ENCODE peak calls at places on chromosomes 16 and 17, in four cellular contexts. Q, L, A and X are unnamed samples.

GRCh38 chr17:81409190-81409935 is 14.1 kb downstream of the BAHCC1 start:
- DNase-seq in Q (no peak), L (no peak), A (no peak), X (no peak)

GRCh38 chr16:27248036-27248435 is 20.5 kb downstream of the NSMCE1 start:
- DNase-seq in Q (no peak), L (no peak), A (peak), X (no peak)

GRCh38 chr16:28923652-28924398 is 1.2 kb downstream of the RABEP2 start:
- DNase-seq in Q (peak), L (no peak), A (peak), X (no peak)

GRCh38 chr17:2688351-2689342 is 22.9 kb downstream of the CLUH start:
- DNase-seq in L (no peak), A (no peak), Q (no peak), X (no peak)

GRCh38 chr17:18185391-18185790 is 1.8 kb downstream of the ALKBH5 start:
- DNase-seq in Q (no peak), A (peak), L (no peak), X (no peak)

GRCh38 chr17:79360196-79360595 is 250.7 kb downstream of the RBFOX3 start:
- DNase-seq in Q (no peak), A (no peak), L (no peak), X (no peak)

GRCh38 chr16:8655184-8655717 is 19.2 kb upstream of the ABAT start:
- DNase-seq in Q (peak), A (peak), L (peak), X (no peak)

GRCh38 chr17:47966079-47966519 is 4.8 kb upstream of the CDK5RAP3 start:
- DNase-seq in Q (peak), L (no peak), A (no peak), X (no peak)

GRCh38 chr16:53429221-53429943 is 4.9 kb upstream of the RBL2 start:
- DNase-seq in Q (no peak), A (peak), L (peak), X (no peak)

GRCh38 chr17:55420067-55420775 is 1.4 kb downstream of the MMD start:
- DNase-seq in L (peak), Q (no peak), A (no peak), X (no peak)

GRCh38 chr17:2962236-2962635 is 101.2 kb downstream of the OR1D5 start:
- DNase-seq in A (no peak), L (no peak), Q (no peak), X (no peak)

GRCh38 chr17:61291457-61292311 is 108.0 kb upstream of the TBX2 start:
- DNase-seq in Q (no peak), L (no peak), A (no peak), X (no peak)

GRCh38 chr17:15918661-15919259 is 26.2 kb upstream of the ADORA2B start:
- DNase-seq in Q (peak), L (no peak), A (no peak), X (no peak)

GRCh38 chr16:88688013-88688778 is 1.9 kb upstream of the SNAI3 start:
- DNase-seq in Q (peak), A (peak), L (no peak), X (no peak)

GRCh38 chr17:7018331-7018964 is 4.4 kb upstream of the BCL6B start:
- DNase-seq in Q (peak), L (no peak), A (no peak), X (no peak)

GRCh38 chr17:49993423-49994037 is 1.5 kb downstream of the DLX3 start:
- DNase-seq in Q (no peak), A (peak), L (no peak), X (no peak)

GRCh38 chr16:66188786-66189725 is 177.4 kb upstream of the CDH5 start:
- DNase-seq in A (no peak), Q (no peak), L (no peak), X (no peak)

GRCh38 chr17:15496735-15497134 is 29.3 kb upstream of the CDRT4 start:
- DNase-seq in L (no peak), Q (no peak), A (no peak), X (no peak)

GRCh38 chr16:88619859-88620655 is 18.3 kb upstream of the IL17C start:
- DNase-seq in A (no peak), Q (peak), L (no peak), X (no peak)

GRCh38 chr17:31424944-31425582 is 33.6 kb downstream of the RAB11FIP4 start:
- DNase-seq in A (no peak), L (no peak), Q (no peak), X (no peak)

GRCh38 chr17:63140255-63140654 is 174.2 kb downstream of the TANC2 start:
- DNase-seq in L (peak), Q (peak), A (no peak), X (peak)

GRCh38 chr17:1188812-1189211 is 9.0 kb upstream of the ABR start:
- DNase-seq in Q (peak), A (no peak), L (no peak), X (peak)

GRCh38 chr17:50459756-50460155 is 8.9 kb downstream of the CHAD start:
- DNase-seq in L (no peak), Q (no peak), A (no peak), X (no peak)

GRCh38 chr17:10121971-10122707 is 76.3 kb downstream of the GAS7 start:
- DNase-seq in Q (no peak), L (no peak), A (no peak), X (no peak)

GRCh38 chr16:25126820-25127232 is 15.3 kb downstream of the LCMT1 start:
- DNase-seq in L (peak), A (peak), Q (peak), X (no peak)

GRCh38 chr17:30975042-30975820 is 4.4 kb downstream of the RNF135 start:
- DNase-seq in L (no peak), A (no peak), Q (no peak), X (no peak)

GRCh38 chr17:77542551-77543490 is 402.1 kb downstream of the SEC14L1 start:
- DNase-seq in Q (peak), A (peak), L (peak), X (peak)

GRCh38 chr16:9077001-9077809 is 14.2 kb upstream of the HAPSTR1 start:
- DNase-seq in Q (no peak), A (peak), L (peak), X (no peak)

GRCh38 chr17:68248199-68248825 is 469 bp downstream of the AMZ2 start:
- DNase-seq in L (no peak), A (peak), Q (peak), X (peak)

GRCh38 chr16:72884037-72884436 is 163.9 kb downstream of the ZFHX3 start:
- DNase-seq in A (peak), Q (no peak), L (no peak), X (no peak)

GRCh38 chr17:7634384-7634783 is 4.4 kb downstream of the SHBG start:
- DNase-seq in A (peak), Q (no peak), L (no peak), X (no peak)

GRCh38 chr17:48011405-48012150 is 26.0 kb downstream of the COPZ2 start:
- DNase-seq in A (peak), Q (peak), L (peak), X (no peak)

GRCh38 chr17:80668375-80669149 is 123.9 kb downstream of the RPTOR start:
- DNase-seq in L (no peak), Q (no peak), A (no peak), X (no peak)

DNA sequence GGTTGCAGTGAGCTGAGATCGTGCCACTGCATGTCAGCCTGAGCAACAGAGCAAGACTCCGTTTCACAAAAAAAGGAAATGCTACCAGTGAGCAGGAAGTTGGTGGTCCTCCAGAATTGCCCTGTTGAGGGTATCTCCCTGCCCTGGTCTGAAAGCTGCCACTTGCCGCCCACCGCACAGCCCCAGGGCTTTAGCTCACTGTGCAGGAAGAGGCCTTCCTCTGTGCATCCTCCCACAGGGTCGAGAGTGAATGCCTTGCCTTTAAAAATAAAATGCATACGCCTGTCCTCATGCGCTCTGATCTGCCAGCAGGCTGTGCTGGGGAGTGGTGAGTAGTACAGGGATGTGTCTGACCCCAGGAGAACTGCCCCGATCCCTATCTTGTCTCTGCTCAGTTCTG is 587.5 kb downstream of the MAF start:
- DNase-seq in A (no peak), L (no peak), Q (no peak), X (no peak)
- TF ChIP-seq CTCF in A (no peak), L (no peak), Q (no peak), X (no peak)

GRCh38 chr16:55499951-55500350 is 8.9 kb upstream of the LPCAT2 start:
- DNase-seq in L (peak), A (peak), Q (no peak), X (no peak)
- TF ChIP-seq CTCF in L (no peak), A (no peak), Q (no peak), X (no peak)

DNA sequence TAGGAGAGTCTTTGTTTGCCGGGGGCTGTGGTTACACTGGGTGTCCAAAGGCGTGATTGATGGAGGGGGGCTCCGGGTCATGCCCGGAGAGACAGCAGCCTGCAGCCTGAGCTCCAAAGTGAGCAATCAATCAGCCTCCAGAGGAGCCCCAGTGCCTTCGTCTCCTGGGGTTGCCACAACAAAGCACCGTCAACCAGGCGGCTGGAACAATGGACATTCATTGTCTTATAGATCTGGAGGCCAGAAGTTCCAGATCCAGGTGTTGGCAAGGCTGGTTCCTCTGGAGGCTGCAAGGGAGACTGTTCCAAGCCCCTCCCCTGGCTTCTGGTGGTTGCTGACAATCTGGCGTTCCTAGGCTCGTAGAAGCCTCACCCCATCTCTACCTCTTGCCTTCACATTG is 24.1 kb upstream of the GINS2 start:
- DNase-seq in A (no peak), L (no peak), Q (no peak), X (no peak)
- TF ChIP-seq CTCF in A (no peak), L (no peak), Q (no peak), X (no peak)

DNA sequence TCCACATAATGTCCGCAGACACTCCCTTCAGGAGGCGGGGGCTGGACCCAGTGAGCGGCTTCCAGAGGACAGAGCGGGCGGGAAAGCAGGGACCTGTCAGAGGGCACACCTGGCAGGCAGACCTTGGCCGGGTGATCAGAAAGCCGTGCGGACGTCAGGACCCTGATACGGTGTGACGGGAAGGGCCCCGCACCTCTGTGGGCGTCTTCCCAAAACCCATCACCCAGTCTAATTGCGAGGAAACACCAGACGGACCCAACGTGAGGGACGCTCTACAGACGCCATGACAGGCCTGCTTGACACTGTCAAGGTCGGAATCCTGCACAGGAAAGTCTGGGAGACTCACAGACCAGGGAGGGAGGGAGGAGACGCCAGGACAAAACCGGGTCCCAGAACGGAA is 8.4 kb downstream of the LMF1 start:
- DNase-seq in L (no peak), A (no peak), Q (no peak), X (no peak)
- TF ChIP-seq CTCF in L (no peak), A (no peak), Q (no peak), X (no peak)

GRCh38 chr17:74128456-74128855 is 75.0 kb upstream of the RPL38 start:
- DNase-seq in A (no peak), Q (no peak), L (no peak), X (no peak)
- TF ChIP-seq CTCF in A (no peak), Q (no peak), L (no peak), X (no peak)

GRCh38 chr17:29292071-29292991 is 1.6 kb downstream of the NUFIP2 start:
- DNase-seq in A (peak), Q (peak), L (peak), X (no peak)

GRCh38 chr17:29295420-29295819 is 1.5 kb upstream of the NUFIP2 start:
- DNase-seq in Q (no peak), L (no peak), A (no peak), X (no peak)

GRCh38 chr17:29294580-29294900 is 592 bp upstream of the NUFIP2 start:
- DNase-seq in Q (no peak), A (no peak), L (no peak), X (no peak)

GRCh38 chr17:29292992-29293889 is 707 bp downstream of the NUFIP2 start:
- DNase-seq in A (peak), Q (peak), L (peak), X (peak)

DNA sequence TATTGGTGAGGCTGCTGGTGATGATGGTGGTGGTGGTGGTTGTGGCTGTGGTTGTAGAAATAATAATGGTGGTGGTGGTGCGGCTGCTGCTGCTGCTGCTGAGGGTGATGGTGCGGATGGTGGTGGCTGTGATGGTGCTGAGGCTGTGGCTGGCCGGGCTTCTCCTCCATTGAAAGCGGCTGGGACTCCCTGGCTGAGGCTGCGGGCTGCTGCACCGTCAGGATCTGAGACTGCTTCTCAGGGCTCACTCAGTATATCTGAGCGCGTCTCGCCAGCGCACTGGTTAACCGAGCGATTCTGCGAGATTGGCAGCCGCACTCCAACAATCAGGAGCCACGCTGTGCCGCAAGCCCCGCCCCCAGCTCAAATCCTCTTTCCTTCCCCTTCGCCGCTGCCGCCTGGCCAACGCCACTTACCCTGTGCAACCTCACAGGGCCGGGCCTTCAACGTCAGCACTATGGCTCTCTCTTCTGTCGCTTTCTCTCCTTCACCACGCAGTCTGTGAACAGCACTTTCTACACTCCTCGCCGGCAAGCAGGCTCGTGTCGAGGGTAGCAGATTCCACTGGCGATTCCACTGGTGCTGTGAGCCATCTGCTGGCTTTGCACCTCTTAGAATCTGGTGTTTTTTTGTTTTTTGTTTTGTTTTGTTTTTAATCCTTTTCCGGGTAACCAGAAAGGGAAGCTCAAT is at the start of gene NUFIP2:
- DNase-seq in L (peak), Q (peak), A (peak), X (peak)
- TF ChIP-seq CTCF in L (no peak), Q (no peak), A (no peak), X (no peak)

GRCh38 chr16:81482329-81483063 is 37.9 kb downstream of the CMIP start:
- DNase-seq in A (no peak), L (no peak), Q (no peak), X (no peak)

GRCh38 chr16:81478876-81479496 is 34.4 kb downstream of the CMIP start:
- DNase-seq in L (peak), Q (peak), A (no peak), X (peak)

GRCh38 chr16:81483064-81483969 is 38.7 kb downstream of the CMIP start:
- DNase-seq in A (no peak), L (peak), Q (no peak), X (no peak)

GRCh38 chr16:81478294-81478693 is 33.7 kb downstream of the CMIP start:
- DNase-seq in A (no peak), Q (no peak), L (no peak), X (no peak)

DNA sequence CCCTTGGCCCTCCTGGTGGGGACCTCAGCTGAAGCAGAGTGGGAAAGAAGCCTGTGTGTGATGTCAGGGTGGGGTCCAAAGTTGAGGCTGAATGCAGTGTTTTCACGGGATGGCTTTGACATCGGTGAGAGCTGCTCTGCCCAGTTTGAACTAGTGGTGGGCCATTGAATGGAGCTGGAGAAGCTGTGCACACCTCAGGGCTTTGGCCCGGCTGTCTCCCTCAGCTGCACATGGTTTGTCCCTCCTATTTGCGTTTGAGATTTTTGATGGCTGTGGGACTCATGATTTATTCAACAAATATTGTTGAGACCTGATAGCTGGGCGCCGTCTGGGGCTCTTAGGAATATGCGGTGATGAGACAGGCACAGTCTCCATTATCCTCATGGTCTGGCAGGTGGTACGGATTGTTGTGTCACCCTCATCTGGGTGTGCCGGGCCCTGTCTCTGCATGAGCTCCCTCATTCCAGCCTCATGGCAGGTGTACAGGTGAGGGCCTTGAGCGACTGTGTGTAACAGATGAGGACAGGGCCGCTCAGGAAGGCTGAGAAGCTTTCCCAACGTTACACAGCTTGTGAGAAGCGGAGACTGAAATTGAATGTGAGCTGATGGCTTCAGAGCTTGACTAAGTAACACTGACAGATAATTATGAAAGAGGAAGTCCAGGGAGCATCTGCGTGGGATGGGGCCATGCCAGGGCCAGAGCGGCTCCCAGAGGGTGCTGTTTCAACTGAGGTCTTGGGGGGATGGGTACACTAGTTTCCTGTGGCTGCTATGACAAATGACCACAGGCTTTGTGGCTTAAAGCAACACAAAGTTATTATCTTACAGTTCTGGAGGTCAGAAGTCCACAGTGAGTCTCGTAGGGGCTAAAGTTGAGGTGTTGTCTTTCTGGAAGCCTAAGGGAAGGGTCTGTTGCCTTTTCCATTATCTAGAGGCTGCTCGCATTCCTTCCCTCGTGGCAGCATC is 36.5 kb downstream of the CMIP start:
- DNase-seq in L (peak), A (no peak), Q (peak), X (peak)
- TF ChIP-seq CTCF in L (no peak), A (no peak), Q (no peak), X (no peak)

GRCh38 chr17:58277107-58277506 is 3.6 kb downstream of the MPO start:
- DNase-seq in L (peak), Q (no peak), A (peak), X (no peak)
- TF ChIP-seq CTCF in L (peak), Q (no peak), A (peak), X (peak)

DNA sequence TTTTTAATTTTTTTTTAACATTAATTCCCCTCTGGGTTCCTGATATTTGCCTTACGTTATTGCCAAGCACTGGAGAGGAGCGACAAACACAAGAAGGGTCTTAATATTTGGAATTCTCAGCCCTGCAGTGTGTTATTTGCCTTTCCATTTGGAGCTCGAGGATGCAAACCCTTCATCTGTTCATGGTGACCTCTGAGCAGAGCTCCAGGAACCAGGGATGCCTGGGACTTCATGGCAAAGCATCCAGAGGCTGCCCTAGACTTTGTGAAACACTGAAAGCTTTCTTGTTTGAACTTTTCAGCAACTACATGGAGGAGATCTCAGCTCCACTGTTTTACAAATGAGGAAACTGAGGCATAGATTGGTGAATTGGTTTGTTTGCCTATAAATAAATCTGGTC is 254.2 kb downstream of the CBLN1 start:
- DNase-seq in L (no peak), Q (no peak), A (no peak), X (no peak)
- TF ChIP-seq CTCF in L (no peak), Q (no peak), A (no peak), X (no peak)

GRCh38 chr17:5020502-5021023 is 14.7 kb downstream of the SLC52A1 start:
- DNase-seq in Q (no peak), A (no peak), L (no peak), X (no peak)

GRCh38 chr17:5024604-5025003 is 10.6 kb downstream of the SLC52A1 start:
- DNase-seq in Q (no peak), L (no peak), A (no peak), X (no peak)

GRCh38 chr17:5023588-5024147 is 11.6 kb downstream of the SLC52A1 start:
- DNase-seq in Q (no peak), L (no peak), A (no peak), X (no peak)

GRCh38 chr17:5022171-5022711 is 13.0 kb downstream of the SLC52A1 start:
- DNase-seq in A (no peak), L (no peak), Q (no peak), X (no peak)

GRCh38 chr17:5019475-5019956 is 15.7 kb downstream of the SLC52A1 start:
- DNase-seq in L (no peak), Q (no peak), A (no peak), X (no peak)
- TF ChIP-seq CTCF in L (no peak), Q (no peak), A (no peak), X (no peak)